ENCODE peak calls at places on chromosomes 12 and 14, in seven cellular contexts. V, Z, A, F, L, H and B are unnamed samples.

GRCh38 chr12:5033883-5034282 is 9.8 kb upstream of the KCNA5 start:
- DNase-seq in L (no peak), H (no peak), F (no peak), A (no peak), V (no peak), Z (no peak), B (no peak)

GRCh38 chr14:94601961-94602391 is 10.2 kb upstream of the SERPINA3 start:
- DNase-seq in H (no peak), F (peak), A (no peak), L (peak), Z (peak), V (peak), B (peak)

GRCh38 chr14:64510825-64511679 is 6.5 kb downstream of the ZBTB1 start:
- DNase-seq in L (peak), H (peak), Z (peak), F (peak), A (no peak), V (peak), B (peak)

GRCh38 chr14:29462271-29462670 is 465.4 kb downstream of the PRKD1 start:
- DNase-seq in V (no peak), L (no peak), H (no peak), Z (no peak), F (no peak), A (no peak), B (no peak)

GRCh38 chr14:64604854-64605253 is 55.1 kb downstream of the PPP1R36 start:
- DNase-seq in L (no peak), A (no peak), H (no peak), F (no peak), Z (no peak), V (no peak), B (no peak)

GRCh38 chr14:20583142-20583541 is 4.7 kb downstream of the RNASE11 start:
- DNase-seq in A (no peak), V (no peak), F (no peak), Z (no peak), L (no peak), H (no peak), B (no peak)

GRCh38 chr14:74979029-74979428 is 23.6 kb upstream of the PGF start:
- DNase-seq in L (no peak), F (no peak), H (no peak), Z (no peak), A (no peak), V (no peak), B (no peak)

GRCh38 chr12:15216036-15216889 is 5.0 kb downstream of the RERG start:
- DNase-seq in F (no peak), A (no peak), Z (no peak), L (no peak), V (no peak), H (no peak), B (no peak)

GRCh38 chr12:114166360-114166759 is 200.2 kb upstream of the RBM19 start:
- DNase-seq in V (peak), L (peak), Z (peak), A (no peak), F (no peak), H (peak), B (no peak)

GRCh38 chr12:71941174-71941573 is 2.5 kb downstream of the TPH2 start:
- DNase-seq in V (no peak), Z (no peak), L (no peak), H (no peak), A (no peak), F (no peak), B (no peak)

GRCh38 chr12:71935594-71935993 is 3.1 kb upstream of the TPH2 start:
- DNase-seq in H (peak), F (no peak), V (no peak), A (peak), L (no peak), Z (no peak), B (no peak)

GRCh38 chr12:71942259-71942658 is 3.6 kb downstream of the TPH2 start:
- DNase-seq in V (no peak), L (no peak), F (no peak), Z (no peak), A (no peak), H (no peak), B (no peak)

GRCh38 chr12:71938728-71939385 is at the start of gene TPH2:
- DNase-seq in H (peak), A (no peak), F (no peak), L (peak), V (peak), Z (peak), B (peak)
- H3K4me3 ChIP-seq in H (no peak), A (no peak), F (no peak), L (no peak), V (no peak), Z (no peak), B (no peak)

GRCh38 chr14:69262516-69262915 is 2.6 kb downstream of the GALNT16 start:
- DNase-seq in A (no peak), V (no peak), F (no peak), Z (no peak), L (no peak), H (no peak), B (no peak)

GRCh38 chr14:69260246-69260978 is 454 bp downstream of the GALNT16 start:
- DNase-seq in V (no peak), L (peak), Z (no peak), H (no peak), F (no peak), A (no peak), B (peak)

GRCh38 chr14:69259531-69260245 is at the start of gene GALNT16:
- DNase-seq in V (no peak), L (peak), A (no peak), Z (peak), H (no peak), F (no peak), B (peak)

GRCh38 chr14:69261761-69262331 is 1.9 kb downstream of the GALNT16 start:
- DNase-seq in V (no peak), F (no peak), Z (no peak), A (no peak), H (no peak), L (peak), B (no peak)

DNA sequence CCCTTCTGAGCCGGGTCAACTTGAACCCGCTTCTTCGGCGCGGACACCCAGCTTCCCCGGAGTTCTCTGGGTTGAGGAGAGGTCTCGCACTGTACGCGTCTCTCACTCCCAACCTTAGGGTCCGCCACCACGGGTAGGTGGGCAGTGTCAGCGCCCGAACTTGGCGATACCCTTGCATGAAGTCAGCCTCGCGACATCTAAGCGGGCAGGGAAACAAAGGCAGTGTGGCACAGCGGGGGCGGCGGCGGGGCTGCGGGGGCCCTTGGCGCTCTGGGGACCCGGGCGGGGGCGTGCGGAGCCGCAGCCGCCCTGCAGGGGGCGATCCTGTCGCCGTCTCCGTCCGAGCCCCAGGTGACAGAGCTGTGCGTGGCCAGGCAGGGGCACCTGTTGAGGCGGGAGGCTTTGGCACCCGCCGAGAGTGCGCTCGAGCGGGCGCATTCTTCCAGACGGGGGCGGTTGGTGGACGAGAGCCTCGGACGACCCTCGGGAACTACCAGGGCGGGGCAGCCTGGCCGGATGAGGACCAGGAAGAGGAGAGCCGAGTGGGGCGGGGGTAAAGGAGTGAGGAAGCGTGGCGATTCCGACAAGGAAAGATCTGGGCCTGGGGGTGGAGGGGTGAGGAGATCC is 1.1 kb downstream of the GALNT16 start:
- DNase-seq in F (no peak), Z (no peak), L (no peak), H (peak), A (no peak), V (no peak), B (no peak)
- TF ChIP-seq CTCF in F (peak), Z (peak), L (peak), H (peak), A (peak), V (peak), B (peak)

GRCh38 chr14:60642790-60643397 is 6.4 kb downstream of the SIX1 start:
- DNase-seq in L (no peak), A (no peak), H (no peak), Z (no peak), F (no peak), V (no peak), B (no peak)

GRCh38 chr14:60642270-60642789 is 6.9 kb downstream of the SIX1 start:
- DNase-seq in A (no peak), Z (no peak), L (no peak), V (no peak), F (no peak), H (no peak), B (no peak)

GRCh38 chr14:60640859-60641721 is 8.2 kb downstream of the SIX1 start:
- DNase-seq in H (no peak), A (no peak), L (no peak), V (no peak), F (no peak), Z (no peak), B (no peak)

GRCh38 chr14:60643443-60644402 is 5.6 kb downstream of the SIX1 start:
- DNase-seq in L (no peak), F (peak), V (no peak), A (no peak), H (no peak), Z (no peak), B (peak)

GRCh38 chr14:60641722-60642269 is 7.5 kb downstream of the SIX1 start:
- DNase-seq in F (no peak), Z (no peak), A (no peak), L (no peak), H (no peak), V (no peak), B (no peak)
- H3K4me3 ChIP-seq in F (no peak), Z (peak), A (no peak), L (no peak), H (no peak), V (no peak), B (no peak)

GRCh38 chr12:54160807-54161480 is 27.8 kb downstream of the SMUG1 start:
- DNase-seq in V (no peak), H (no peak), A (no peak), Z (no peak), L (no peak), F (no peak), B (no peak)

GRCh38 chr12:54160050-54160449 is 28.7 kb downstream of the SMUG1 start:
- DNase-seq in F (no peak), A (no peak), V (no peak), L (no peak), H (no peak), Z (no peak), B (no peak)

GRCh38 chr12:54158581-54158980 is 30.2 kb downstream of the SMUG1 start:
- DNase-seq in H (no peak), V (no peak), A (no peak), L (no peak), Z (no peak), F (no peak), B (no peak)

GRCh38 chr12:54159549-54159948 is 29.2 kb downstream of the SMUG1 start:
- DNase-seq in H (no peak), Z (no peak), A (no peak), V (no peak), L (no peak), F (no peak), B (no peak)

GRCh38 chr12:54159140-54159539 is 29.6 kb downstream of the SMUG1 start:
- DNase-seq in L (no peak), A (peak), Z (no peak), V (no peak), H (peak), F (no peak), B (peak)
- TF ChIP-seq CTCF in L (no peak), A (peak), Z (no peak), V (no peak), H (no peak), F (no peak), B (no peak)

GRCh38 chr14:51653855-51654548 is 2.3 kb downstream of the FRMD6 start:
- DNase-seq in H (no peak), V (peak), Z (peak), F (no peak), A (no peak), L (peak), B (no peak)

GRCh38 chr14:51651388-51652167 is at the start of gene FRMD6:
- DNase-seq in H (peak), L (peak), F (peak), Z (peak), V (peak), A (peak), B (peak)

GRCh38 chr14:51652168-51653095 is 722 bp downstream of the FRMD6 start:
- DNase-seq in F (peak), L (no peak), V (peak), H (no peak), A (no peak), Z (peak), B (no peak)

GRCh38 chr14:51653096-51653814 is 1.5 kb downstream of the FRMD6 start:
- DNase-seq in V (peak), F (no peak), H (peak), A (no peak), Z (peak), L (peak), B (peak)

GRCh38 chr14:51654549-51654879 is 2.8 kb downstream of the FRMD6 start:
- DNase-seq in L (no peak), F (no peak), V (no peak), H (no peak), Z (no peak), A (no peak), B (no peak)
- H3K4me3 ChIP-seq in L (peak), F (no peak), V (peak), H (no peak), Z (peak), A (no peak), B (peak)

DNA sequence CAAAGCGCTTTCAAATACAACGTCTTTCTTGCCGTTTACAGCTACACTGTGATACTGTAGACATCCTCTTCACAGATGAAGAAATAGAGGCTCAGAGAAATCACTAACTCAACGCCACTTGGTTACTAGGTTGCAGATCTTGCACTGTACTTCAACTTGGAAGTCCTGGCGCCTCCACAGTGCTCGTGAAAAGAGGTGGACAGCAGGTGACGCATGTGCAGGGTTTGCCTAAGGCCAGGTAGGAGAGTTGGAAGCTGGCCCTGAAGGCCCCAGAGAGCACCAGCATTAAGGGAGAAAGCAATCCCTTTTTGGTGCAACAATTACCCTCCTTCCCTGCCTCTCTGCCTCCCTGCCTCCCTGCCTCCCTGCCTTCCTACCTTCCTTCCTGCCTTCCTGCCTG is 22.8 kb upstream of the TSPAN9 start:
- DNase-seq in A (no peak), Z (no peak), H (no peak), F (no peak), L (no peak), V (no peak), B (no peak)
- TF ChIP-seq CTCF in A (no peak), Z (no peak), H (no peak), F (no peak), L (no peak), V (no peak), B (no peak)

GRCh38 chr14:99041820-99042174 is 230.2 kb downstream of the BCL11B start:
- DNase-seq in H (no peak), V (no peak), L (no peak), Z (no peak), A (no peak), F (no peak), B (no peak)
- H3K4me3 ChIP-seq in H (no peak), V (no peak), L (no peak), Z (no peak), A (no peak), F (no peak), B (no peak)

GRCh38 chr12:94151577-94151976 is 3.2 kb downstream of the PLXNC1 start:
- DNase-seq in A (no peak), Z (no peak), V (no peak), L (no peak), H (no peak), F (no peak), B (no peak)
- TF ChIP-seq CTCF in A (no peak), Z (no peak), V (no peak), L (no peak), H (no peak), F (no peak), B (no peak)